ENCODE peak calls at places on chromosomes 16 and 17, in six cellular contexts. One of them, this sample, is unnamed.

GRCh38 chr16:85424260-85425060 is 188.7 kb upstream of the GSE1 start:
- DNase-seq in activated T-helper 9 cell treated with anti-CD3 and anti-CD28 coated beads, Interleukin-2, amount 50 U/mL, for 16 hours: no peak
- DNase-seq in amygdala: no peak
- DNase-seq in WERI-Rb-1: no peak
- DNase-seq in activated CD4-positive, alpha-beta T cell treated with anti-CD3 and anti-CD28 coated beads for 24 hours: no peak
- DNase-seq in nucleus accumbens: no peak
- DNase-seq in this sample: no peak

GRCh38 chr17:3959295-3959899 is 4.8 kb downstream of the ATP2A3 start:
- DNase-seq in activated T-helper 9 cell treated with anti-CD3 and anti-CD28 coated beads, Interleukin-2, amount 50 U/mL, for 16 hours: no peak
- DNase-seq in amygdala: no peak
- DNase-seq in WERI-Rb-1: no peak
- DNase-seq in activated CD4-positive, alpha-beta T cell treated with anti-CD3 and anti-CD28 coated beads for 24 hours: no peak
- DNase-seq in nucleus accumbens: no peak
- DNase-seq in this sample: no peak

GRCh38 chr17:34820922-34821321 is 140.3 kb downstream of the CCT6B start:
- DNase-seq in activated T-helper 9 cell treated with anti-CD3 and anti-CD28 coated beads, Interleukin-2, amount 50 U/mL, for 16 hours: no peak
- DNase-seq in amygdala: no peak
- DNase-seq in WERI-Rb-1: no peak
- DNase-seq in activated CD4-positive, alpha-beta T cell treated with anti-CD3 and anti-CD28 coated beads for 24 hours: no peak
- DNase-seq in nucleus accumbens: no peak
- DNase-seq in this sample: no peak

GRCh38 chr17:69198238-69198637 is 30.4 kb downstream of the ABCA10 start:
- DNase-seq in activated T-helper 9 cell treated with anti-CD3 and anti-CD28 coated beads, Interleukin-2, amount 50 U/mL, for 16 hours: no peak
- DNase-seq in amygdala: no peak
- DNase-seq in WERI-Rb-1: no peak
- DNase-seq in activated CD4-positive, alpha-beta T cell treated with anti-CD3 and anti-CD28 coated beads for 24 hours: no peak
- DNase-seq in nucleus accumbens: no peak
- DNase-seq in this sample: no peak

GRCh38 chr16:84616515-84616914 is 1.4 kb downstream of the COTL1 start:
- DNase-seq in activated T-helper 9 cell treated with anti-CD3 and anti-CD28 coated beads, Interleukin-2, amount 50 U/mL, for 16 hours: no peak
- DNase-seq in amygdala: no peak
- DNase-seq in WERI-Rb-1: no peak
- DNase-seq in activated CD4-positive, alpha-beta T cell treated with anti-CD3 and anti-CD28 coated beads for 24 hours: no peak
- DNase-seq in nucleus accumbens: no peak
- DNase-seq in this sample: no peak

GRCh38 chr17:31829649-31830048 is 29.4 kb downstream of the COPRS start:
- DNase-seq in activated T-helper 9 cell treated with anti-CD3 and anti-CD28 coated beads, Interleukin-2, amount 50 U/mL, for 16 hours: no peak
- DNase-seq in amygdala: no peak
- DNase-seq in WERI-Rb-1: no peak
- DNase-seq in activated CD4-positive, alpha-beta T cell treated with anti-CD3 and anti-CD28 coated beads for 24 hours: no peak
- DNase-seq in nucleus accumbens: no peak
- DNase-seq in this sample: no peak

GRCh38 chr16:66662445-66663194 is 33.9 kb downstream of the CMTM4 start:
- DNase-seq in activated T-helper 9 cell treated with anti-CD3 and anti-CD28 coated beads, Interleukin-2, amount 50 U/mL, for 16 hours: no peak
- DNase-seq in amygdala: no peak
- DNase-seq in WERI-Rb-1: peak; percentile 27
- DNase-seq in activated CD4-positive, alpha-beta T cell treated with anti-CD3 and anti-CD28 coated beads for 24 hours: no peak
- DNase-seq in nucleus accumbens: peak; percentile 4
- DNase-seq in this sample: no peak

GRCh38 chr17:50495918-50496317 is 12.3 kb upstream of the MYCBPAP start:
- DNase-seq in activated T-helper 9 cell treated with anti-CD3 and anti-CD28 coated beads, Interleukin-2, amount 50 U/mL, for 16 hours: no peak
- DNase-seq in amygdala: no peak
- DNase-seq in WERI-Rb-1: no peak
- DNase-seq in activated CD4-positive, alpha-beta T cell treated with anti-CD3 and anti-CD28 coated beads for 24 hours: no peak
- DNase-seq in nucleus accumbens: no peak
- DNase-seq in this sample: no peak

GRCh38 chr16:27195941-27196595 is 7.3 kb upstream of the KDM8 start:
- DNase-seq in activated T-helper 9 cell treated with anti-CD3 and anti-CD28 coated beads, Interleukin-2, amount 50 U/mL, for 16 hours: no peak
- DNase-seq in amygdala: no peak
- DNase-seq in WERI-Rb-1: no peak
- DNase-seq in activated CD4-positive, alpha-beta T cell treated with anti-CD3 and anti-CD28 coated beads for 24 hours: no peak
- DNase-seq in nucleus accumbens: no peak
- DNase-seq in this sample: no peak

GRCh38 chr17:39775075-39775474 is 37.3 kb downstream of the GRB7 start:
- DNase-seq in activated T-helper 9 cell treated with anti-CD3 and anti-CD28 coated beads, Interleukin-2, amount 50 U/mL, for 16 hours: no peak
- DNase-seq in amygdala: no peak
- DNase-seq in WERI-Rb-1: no peak
- DNase-seq in activated CD4-positive, alpha-beta T cell treated with anti-CD3 and anti-CD28 coated beads for 24 hours: no peak
- DNase-seq in nucleus accumbens: no peak
- DNase-seq in this sample: no peak

GRCh38 chr16:81394966-81395655 is 49.5 kb upstream of the CMIP start:
- DNase-seq in activated T-helper 9 cell treated with anti-CD3 and anti-CD28 coated beads, Interleukin-2, amount 50 U/mL, for 16 hours: no peak
- DNase-seq in amygdala: no peak
- DNase-seq in WERI-Rb-1: no peak
- DNase-seq in activated CD4-positive, alpha-beta T cell treated with anti-CD3 and anti-CD28 coated beads for 24 hours: no peak
- DNase-seq in nucleus accumbens: no peak
- DNase-seq in this sample: no peak

GRCh38 chr17:48335858-48336500 is 94.0 kb downstream of the SKAP1 start:
- DNase-seq in activated T-helper 9 cell treated with anti-CD3 and anti-CD28 coated beads, Interleukin-2, amount 50 U/mL, for 16 hours: no peak
- DNase-seq in amygdala: no peak
- DNase-seq in WERI-Rb-1: no peak
- DNase-seq in activated CD4-positive, alpha-beta T cell treated with anti-CD3 and anti-CD28 coated beads for 24 hours: no peak
- DNase-seq in nucleus accumbens: no peak
- DNase-seq in this sample: no peak

GRCh38 chr17:49741009-49741691 is 22.8 kb downstream of the FAM117A start:
- DNase-seq in activated T-helper 9 cell treated with anti-CD3 and anti-CD28 coated beads, Interleukin-2, amount 50 U/mL, for 16 hours: no peak
- DNase-seq in amygdala: no peak
- DNase-seq in WERI-Rb-1: no peak
- DNase-seq in activated CD4-positive, alpha-beta T cell treated with anti-CD3 and anti-CD28 coated beads for 24 hours: no peak
- DNase-seq in nucleus accumbens: no peak
- DNase-seq in this sample: no peak

This sample was measured in NK-92 treated with Interleukin-12 subunit alpha and Interleukin-12 subunit beta, amount 100 ng/mL, for 24 hours.